ENCODE peak calls at places on chromosomes 16 and 17, in seven cellular contexts. T is T-helper 1 cell; D is heart left ventricle; I is tibial artery; B is effector memory CD8-positive, alpha-beta T cell; M is EH; U is uterus. Y is an unnamed sample.

GRCh38 chr17:69287168-69287567 is 39.8 kb downstream of the ABCA5 start:
- DNase-seq in M (peak), U (no peak), B (no peak), T (no peak), I (no peak), D (no peak), Y (no peak)

GRCh38 chr16:24075929-24076716 is 180.0 kb upstream of the CACNG3 start:
- DNase-seq in B (no peak), U (no peak), D (no peak), T (peak), I (no peak), M (no peak), Y (no peak)

GRCh38 chr16:48366165-48367093 is 18.8 kb downstream of the SIAH1 start:
- DNase-seq in T (peak), B (peak), M (peak), I (peak), D (no peak), U (peak), Y (no peak)

GRCh38 chr17:42774066-42774750 is 959 bp downstream of the VPS25 start:
- DNase-seq in I (no peak), T (no peak), M (peak), B (no peak), D (no peak), U (no peak), Y (no peak)

GRCh38 chr16:80530479-80530878 is 10.3 kb upstream of the DYNLRB2 start:
- DNase-seq in U (no peak), M (no peak), B (no peak), T (no peak), D (no peak), I (no peak), Y (no peak)

GRCh38 chr16:2280981-2281542 is 13.1 kb upstream of the RNPS1 start:
- DNase-seq in D (no peak), B (no peak), M (no peak), T (no peak), U (no peak), I (no peak), Y (no peak)

GRCh38 chr17:304461-304860 is 48.1 kb downstream of the RPH3AL start:
- DNase-seq in D (no peak), M (peak), T (no peak), U (no peak), I (no peak), B (no peak), Y (no peak)

GRCh38 chr16:31134625-31135534 is 647 bp downstream of the PRSS8 start:
- DNase-seq in I (no peak), D (no peak), M (no peak), B (no peak), U (no peak), T (no peak), Y (no peak)

GRCh38 chr16:57261806-57262205 is 16.7 kb downstream of the ARL2BP start:
- DNase-seq in T (no peak), B (no peak), D (no peak), M (no peak), U (no peak), I (no peak), Y (peak)

GRCh38 chr17:30263552-30264333 is 28.0 kb downstream of the BLMH start:
- DNase-seq in M (peak), T (no peak), B (no peak), I (no peak), U (no peak), D (no peak), Y (no peak)